ENCODE peak calls at places on chromosomes 11 and 22, in seven cellular contexts. One of them, this sample, is unnamed.
A peak's percentile ranks its signal among the peaks of the same experiment; 100 is the strongest.

GRCh38 chr22:34414467-34415440 is 494.5 kb upstream of the LARGE1 start:
- DNase-seq in bronchial epithelial cell: peak; percentile 61
- DNase-seq in astrocyte of the spinal cord: no peak
- DNase-seq in esophagus squamous epithelium: no peak
- DNase-seq in keratinocyte: peak; percentile 55
- DNase-seq in GM10248: peak; percentile 16
- DNase-seq in SK-N-SH: peak; percentile 21
- DNase-seq in this sample: peak; percentile 73

GRCh38 chr22:37627545-37627944 is 11.9 kb upstream of the SH3BP1 start:
- DNase-seq in bronchial epithelial cell: no peak
- DNase-seq in astrocyte of the spinal cord: no peak
- DNase-seq in esophagus squamous epithelium: no peak
- DNase-seq in keratinocyte: no peak
- DNase-seq in GM10248: no peak
- DNase-seq in SK-N-SH: no peak
- DNase-seq in this sample: no peak

GRCh38 chr11:93020248-93021088 is 51.0 kb downstream of the MTNR1B start:
- DNase-seq in bronchial epithelial cell: peak; percentile 98
- DNase-seq in astrocyte of the spinal cord: peak; percentile 89
- DNase-seq in esophagus squamous epithelium: no peak
- DNase-seq in keratinocyte: peak; percentile 89
- DNase-seq in GM10248: no peak
- DNase-seq in SK-N-SH: no peak
- DNase-seq in this sample: no peak

GRCh38 chr22:37716708-37717107 is 19.9 kb downstream of the TRIOBP start:
- DNase-seq in bronchial epithelial cell: peak; percentile 52
- DNase-seq in astrocyte of the spinal cord: peak; percentile 42
- DNase-seq in esophagus squamous epithelium: no peak
- DNase-seq in keratinocyte: peak; percentile 7
- DNase-seq in GM10248: no peak
- DNase-seq in SK-N-SH: no peak
- DNase-seq in this sample: no peak

GRCh38 chr22:34333285-34333684 is 413.0 kb upstream of the LARGE1 start:
- DNase-seq in bronchial epithelial cell: no peak
- DNase-seq in astrocyte of the spinal cord: no peak
- DNase-seq in esophagus squamous epithelium: no peak
- DNase-seq in keratinocyte: no peak
- DNase-seq in GM10248: no peak
- DNase-seq in SK-N-SH: no peak
- DNase-seq in this sample: no peak

GRCh38 chr11:99325807-99326206 is 305.1 kb downstream of the CNTN5 start:
- DNase-seq in bronchial epithelial cell: peak; percentile 64
- DNase-seq in astrocyte of the spinal cord: peak; percentile 84
- DNase-seq in esophagus squamous epithelium: no peak
- DNase-seq in keratinocyte: peak; percentile 4
- DNase-seq in GM10248: no peak
- DNase-seq in SK-N-SH: no peak
- DNase-seq in this sample: no peak

GRCh38 chr11:107092667-107093066 is 74.4 kb upstream of the GUCY1A2 start:
- DNase-seq in bronchial epithelial cell: no peak
- DNase-seq in astrocyte of the spinal cord: no peak
- DNase-seq in esophagus squamous epithelium: no peak
- DNase-seq in keratinocyte: no peak
- DNase-seq in GM10248: no peak
- DNase-seq in SK-N-SH: no peak
- DNase-seq in this sample: no peak

GRCh38 chr11:109752212-109752825 is 330.3 kb downstream of the C11orf87 start:
- DNase-seq in bronchial epithelial cell: no peak
- DNase-seq in astrocyte of the spinal cord: no peak
- DNase-seq in esophagus squamous epithelium: no peak
- DNase-seq in keratinocyte: no peak
- DNase-seq in GM10248: no peak
- DNase-seq in SK-N-SH: no peak
- DNase-seq in this sample: no peak

GRCh38 chr22:25235547-25236290 is 16.3 kb downstream of the CRYBB2 start:
- DNase-seq in bronchial epithelial cell: peak; percentile 55
- DNase-seq in astrocyte of the spinal cord: peak; percentile 67
- DNase-seq in esophagus squamous epithelium: no peak
- DNase-seq in keratinocyte: no peak
- DNase-seq in GM10248: peak; percentile 98
- DNase-seq in SK-N-SH: peak; percentile 100
- DNase-seq in this sample: peak; percentile 84

GRCh38 chr11:93393386-93393785 is 62.8 kb downstream of the DEUP1 start:
- DNase-seq in bronchial epithelial cell: no peak
- DNase-seq in astrocyte of the spinal cord: no peak
- DNase-seq in esophagus squamous epithelium: no peak
- DNase-seq in keratinocyte: no peak
- DNase-seq in GM10248: no peak
- DNase-seq in SK-N-SH: no peak
- DNase-seq in this sample: no peak

GRCh38 chr11:19905280-19905853 is 192.7 kb downstream of the NAV2 start:
- DNase-seq in bronchial epithelial cell: peak; percentile 54
- DNase-seq in astrocyte of the spinal cord: peak; percentile 68
- DNase-seq in esophagus squamous epithelium: no peak
- DNase-seq in keratinocyte: no peak
- DNase-seq in GM10248: no peak
- DNase-seq in SK-N-SH: peak; percentile 58
- DNase-seq in this sample: no peak

GRCh38 chr11:27437824-27438594 is 34.6 kb downstream of the LGR4 start:
- DNase-seq in bronchial epithelial cell: no peak
- DNase-seq in astrocyte of the spinal cord: no peak
- DNase-seq in esophagus squamous epithelium: no peak
- DNase-seq in keratinocyte: no peak
- DNase-seq in GM10248: no peak
- DNase-seq in SK-N-SH: no peak
- DNase-seq in this sample: no peak

GRCh38 chr11:121596195-121597145 is 143.7 kb upstream of the SORL1-AS1 start:
- DNase-seq in bronchial epithelial cell: peak; percentile 52
- DNase-seq in astrocyte of the spinal cord: no peak
- DNase-seq in esophagus squamous epithelium: no peak
- DNase-seq in keratinocyte: peak; percentile 33
- DNase-seq in GM10248: no peak
- DNase-seq in SK-N-SH: no peak
- DNase-seq in this sample: no peak

GRCh38 chr22:28855355-28856094 is 27.8 kb upstream of the ZNRF3 start:
- DNase-seq in bronchial epithelial cell: peak; percentile 64
- DNase-seq in astrocyte of the spinal cord: peak; percentile 77
- DNase-seq in esophagus squamous epithelium: no peak
- DNase-seq in keratinocyte: peak; percentile 38
- DNase-seq in GM10248: peak; percentile 69
- DNase-seq in SK-N-SH: peak; percentile 71
- DNase-seq in this sample: peak; percentile 34

GRCh38 chr11:94666792-94667721 is 99.9 kb downstream of the PIWIL4 start:
- DNase-seq in bronchial epithelial cell: no peak
- DNase-seq in astrocyte of the spinal cord: no peak
- DNase-seq in esophagus squamous epithelium: no peak
- DNase-seq in keratinocyte: no peak
- DNase-seq in GM10248: no peak
- DNase-seq in SK-N-SH: no peak
- DNase-seq in this sample: no peak

GRCh38 chr11:122852071-122852831 is 14.0 kb downstream of the CRTAM start:
- DNase-seq in bronchial epithelial cell: peak; percentile 61
- DNase-seq in astrocyte of the spinal cord: peak; percentile 22
- DNase-seq in esophagus squamous epithelium: no peak
- DNase-seq in keratinocyte: no peak
- DNase-seq in GM10248: no peak
- DNase-seq in SK-N-SH: no peak
- DNase-seq in this sample: no peak

GRCh38 chr11:77467993-77468392 is 5.9 kb downstream of the PAK1 start:
- DNase-seq in bronchial epithelial cell: peak; percentile 36
- DNase-seq in astrocyte of the spinal cord: no peak
- DNase-seq in esophagus squamous epithelium: no peak
- DNase-seq in keratinocyte: no peak
- DNase-seq in GM10248: no peak
- DNase-seq in SK-N-SH: no peak
- DNase-seq in this sample: no peak

GRCh38 chr11:117295438-117296137 is 4.4 kb downstream of the BACE1-AS start:
- DNase-seq in bronchial epithelial cell: no peak
- DNase-seq in astrocyte of the spinal cord: no peak
- DNase-seq in esophagus squamous epithelium: no peak
- DNase-seq in keratinocyte: no peak
- DNase-seq in GM10248: no peak
- DNase-seq in SK-N-SH: no peak
- DNase-seq in this sample: no peak
- TF ChIP-seq CTCF in bronchial epithelial cell: no peak
- TF ChIP-seq CTCF in astrocyte of the spinal cord: no peak
- TF ChIP-seq CTCF in esophagus squamous epithelium: no peak
- TF ChIP-seq CTCF in keratinocyte: no peak
- TF ChIP-seq CTCF in GM10248: no peak
- TF ChIP-seq CTCF in SK-N-SH: no peak
- TF ChIP-seq CTCF in this sample: no peak

DNA sequence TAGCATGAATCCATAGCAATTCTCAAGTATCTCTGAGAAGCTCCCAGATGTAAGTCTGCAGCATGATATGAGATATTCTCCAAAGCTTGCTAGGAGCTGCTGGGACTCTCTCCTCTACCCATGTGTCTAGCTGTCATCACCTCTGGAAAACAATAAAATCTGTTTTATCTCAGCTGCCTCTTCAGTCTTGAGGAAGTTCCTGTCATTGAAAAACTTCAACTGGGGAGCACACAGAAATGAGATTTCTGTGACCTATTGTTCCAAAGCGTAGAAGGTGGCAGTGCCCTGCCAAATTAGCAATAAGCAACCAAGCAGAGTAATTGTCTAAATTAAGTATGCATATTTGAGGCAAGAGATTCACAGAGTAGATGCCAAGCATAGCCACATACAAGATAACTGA is 1380.6 kb upstream of the RAG2 start:
- DNase-seq in bronchial epithelial cell: no peak
- DNase-seq in astrocyte of the spinal cord: no peak
- DNase-seq in esophagus squamous epithelium: no peak
- DNase-seq in keratinocyte: no peak
- DNase-seq in GM10248: no peak
- DNase-seq in SK-N-SH: no peak
- DNase-seq in this sample: no peak
- TF ChIP-seq CTCF in bronchial epithelial cell: no peak
- TF ChIP-seq CTCF in astrocyte of the spinal cord: no peak
- TF ChIP-seq CTCF in esophagus squamous epithelium: no peak
- TF ChIP-seq CTCF in keratinocyte: no peak
- TF ChIP-seq CTCF in GM10248: no peak
- TF ChIP-seq CTCF in SK-N-SH: no peak
- TF ChIP-seq CTCF in this sample: no peak

GRCh38 chr11:97269527-97269926 is 879.7 kb downstream of the JRKL start:
- DNase-seq in bronchial epithelial cell: peak; percentile 23
- DNase-seq in astrocyte of the spinal cord: no peak
- DNase-seq in esophagus squamous epithelium: no peak
- DNase-seq in keratinocyte: no peak
- DNase-seq in GM10248: no peak
- DNase-seq in SK-N-SH: peak; percentile 2
- DNase-seq in this sample: no peak
- TF ChIP-seq CTCF in bronchial epithelial cell: no peak
- TF ChIP-seq CTCF in astrocyte of the spinal cord: peak; percentile 18
- TF ChIP-seq CTCF in esophagus squamous epithelium: no peak
- TF ChIP-seq CTCF in keratinocyte: peak; percentile 31
- TF ChIP-seq CTCF in GM10248: no peak
- TF ChIP-seq CTCF in SK-N-SH: peak; percentile 48
- TF ChIP-seq CTCF in this sample: peak; percentile 54

GRCh38 chr11:113553905-113554304 is 78.7 kb upstream of the DRD2 start:
- DNase-seq in bronchial epithelial cell: no peak
- DNase-seq in astrocyte of the spinal cord: no peak
- DNase-seq in esophagus squamous epithelium: no peak
- DNase-seq in keratinocyte: no peak
- DNase-seq in GM10248: no peak
- DNase-seq in SK-N-SH: peak; percentile 35
- DNase-seq in this sample: no peak
- TF ChIP-seq CTCF in bronchial epithelial cell: no peak
- TF ChIP-seq CTCF in astrocyte of the spinal cord: no peak
- TF ChIP-seq CTCF in esophagus squamous epithelium: no peak
- TF ChIP-seq CTCF in keratinocyte: no peak
- TF ChIP-seq CTCF in GM10248: no peak
- TF ChIP-seq CTCF in SK-N-SH: no peak
- TF ChIP-seq CTCF in this sample: peak; percentile 15

DNA sequence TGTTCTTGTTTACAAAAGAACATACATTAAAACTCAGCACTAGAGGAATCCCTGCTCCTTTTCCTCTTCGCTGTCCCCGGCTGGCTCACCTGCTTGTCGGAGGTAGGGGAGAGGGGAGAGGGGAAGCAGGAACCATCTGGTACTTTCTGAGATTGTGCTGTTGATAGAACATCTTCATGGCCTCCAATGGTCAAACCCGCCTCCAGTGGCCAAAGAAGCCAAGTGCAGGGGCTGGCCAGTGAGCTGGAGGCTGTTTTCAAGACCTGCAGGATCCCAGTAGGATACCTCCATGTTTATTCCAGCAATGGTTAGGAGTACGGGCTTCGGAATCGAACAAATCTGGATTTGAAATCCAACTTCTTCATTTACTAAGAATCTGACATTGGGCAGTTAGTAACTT is 92.6 kb downstream of the PKNOX2 start:
- DNase-seq in bronchial epithelial cell: no peak
- DNase-seq in astrocyte of the spinal cord: no peak
- DNase-seq in esophagus squamous epithelium: no peak
- DNase-seq in keratinocyte: no peak
- DNase-seq in GM10248: no peak
- DNase-seq in SK-N-SH: peak; percentile 51
- DNase-seq in this sample: no peak
- TF ChIP-seq CTCF in bronchial epithelial cell: no peak
- TF ChIP-seq CTCF in astrocyte of the spinal cord: peak; percentile 45
- TF ChIP-seq CTCF in esophagus squamous epithelium: no peak
- TF ChIP-seq CTCF in keratinocyte: peak; percentile 12
- TF ChIP-seq CTCF in GM10248: no peak
- TF ChIP-seq CTCF in SK-N-SH: peak; percentile 28
- TF ChIP-seq CTCF in this sample: peak; percentile 48

DNA sequence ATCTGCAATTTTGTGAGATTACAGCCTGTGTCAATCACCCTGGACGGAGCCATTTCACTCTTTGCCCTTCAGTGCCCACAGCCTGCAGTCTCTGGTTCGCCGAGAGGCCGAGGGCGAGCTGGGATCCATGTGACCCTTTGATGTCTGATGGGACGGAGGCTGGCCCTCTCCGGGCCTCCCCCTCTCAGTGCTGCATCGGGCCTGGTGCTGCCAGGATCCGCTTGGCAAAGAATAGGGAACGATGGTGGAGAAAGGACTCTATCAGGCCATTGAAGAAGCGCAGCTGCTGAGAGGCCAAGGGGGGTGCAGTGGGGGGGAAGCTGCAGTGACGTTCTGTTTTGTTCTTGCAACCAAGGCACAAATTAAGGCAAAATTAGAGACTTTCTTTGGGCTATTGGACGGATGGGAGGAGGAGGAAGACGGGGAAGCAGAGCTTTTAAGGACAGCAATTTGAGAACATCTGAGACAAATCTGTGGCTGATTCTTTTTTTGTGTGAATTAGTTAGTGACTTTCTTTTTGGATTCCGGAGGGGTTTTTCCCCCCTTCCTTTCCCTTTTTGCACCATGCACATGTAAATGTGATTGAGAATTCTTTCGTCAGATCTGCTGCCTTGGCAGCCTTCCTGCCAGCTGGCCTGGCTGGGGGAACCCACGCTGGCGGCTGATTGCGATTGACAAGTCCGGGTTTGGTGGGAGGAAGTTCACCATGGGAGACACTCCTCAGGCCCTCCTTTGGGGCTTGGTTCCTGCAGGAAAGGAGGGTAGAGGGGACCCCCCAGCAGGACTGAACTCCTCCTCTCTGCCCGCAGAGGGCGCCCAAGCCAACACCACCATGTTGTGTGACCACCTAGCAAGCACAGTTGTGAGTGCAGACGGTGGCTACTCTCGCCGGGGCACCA is 214.5 kb downstream of the NTM start:
- DNase-seq in bronchial epithelial cell: no peak
- DNase-seq in astrocyte of the spinal cord: no peak
- DNase-seq in esophagus squamous epithelium: no peak
- DNase-seq in keratinocyte: no peak
- DNase-seq in GM10248: peak; percentile 25
- DNase-seq in SK-N-SH: peak; percentile 9
- DNase-seq in this sample: no peak
- TF ChIP-seq CTCF in bronchial epithelial cell: no peak
- TF ChIP-seq CTCF in astrocyte of the spinal cord: peak; percentile 49
- TF ChIP-seq CTCF in esophagus squamous epithelium: no peak
- TF ChIP-seq CTCF in keratinocyte: no peak
- TF ChIP-seq CTCF in GM10248: peak; percentile 24
- TF ChIP-seq CTCF in SK-N-SH: no peak
- TF ChIP-seq CTCF in this sample: peak; percentile 42

GRCh38 chr11:59142530-59143507 is at the start of gene FAM111A:
- DNase-seq in bronchial epithelial cell: peak; percentile 93
- DNase-seq in astrocyte of the spinal cord: peak; percentile 88
- DNase-seq in esophagus squamous epithelium: peak; percentile 36
- DNase-seq in keratinocyte: peak; percentile 78
- DNase-seq in GM10248: peak; percentile 82
- DNase-seq in SK-N-SH: peak; percentile 84
- DNase-seq in this sample: peak; percentile 67
- TF ChIP-seq CTCF in bronchial epithelial cell: peak; percentile 15
- TF ChIP-seq CTCF in astrocyte of the spinal cord: peak; percentile 48
- TF ChIP-seq CTCF in esophagus squamous epithelium: peak; percentile 10
- TF ChIP-seq CTCF in keratinocyte: peak; percentile 4
- TF ChIP-seq CTCF in GM10248: peak; percentile 70
- TF ChIP-seq CTCF in SK-N-SH: peak; percentile 47
- TF ChIP-seq CTCF in this sample: peak; percentile 49

This sample was measured in progenitor cell of endocrine pancreas.